ENCODE peak calls at places on chromosomes 5 and 9, in four cellular contexts. K, Y, G and E are unnamed samples.

GRCh38 chr9:72665421-72665820 is 144.0 kb downstream of the TMC1 start:
- DNase-seq in K (peak; percentile 19), Y (no peak), G (no peak), E (no peak)

GRCh38 chr9:19378647-19379046 is 1.4 kb downstream of the RPS6 start:
- DNase-seq in Y (no peak), K (no peak), G (no peak), E (no peak)

GRCh38 chr9:87889065-87889881 is 6.6 kb downstream of the SPATA31E1 start:
- DNase-seq in K (no peak), Y (no peak), G (no peak), E (no peak)

GRCh38 chr5:67065237-67065636 is 131.4 kb downstream of the CD180 start:
- DNase-seq in K (no peak), G (no peak), Y (no peak), E (no peak)

GRCh38 chr9:133439337-133439736 is 17.2 kb downstream of the ADAMTS13 start:
- DNase-seq in G (no peak), K (no peak), Y (no peak), E (no peak)

GRCh38 chr9:5820425-5820824 is 12.5 kb downstream of the ERMP1 start:
- DNase-seq in Y (no peak), K (no peak), G (no peak), E (no peak)

GRCh38 chr9:122656378-122656777 is 1.0 kb downstream of the OR1B1 start:
- DNase-seq in G (no peak), K (no peak), Y (no peak), E (no peak)

GRCh38 chr9:8014987-8015682 is 215.6 kb upstream of the DMAC1 start:
- DNase-seq in Y (no peak), G (no peak), K (no peak), E (no peak)

GRCh38 chr9:136004712-136005111 is 43.5 kb upstream of the UBAC1 start:
- DNase-seq in G (no peak), K (no peak), Y (no peak), E (no peak)

GRCh38 chr5:154276932-154277331 is 86.4 kb downstream of the GALNT10 start:
- DNase-seq in G (peak; percentile 68), Y (no peak), K (peak; percentile 23), E (no peak)

GRCh38 chr5:157248771-157249475 is 17.0 kb upstream of the CYFIP2 start:
- DNase-seq in Y (no peak), G (no peak), K (no peak), E (no peak)

GRCh38 chr5:89043676-89044075 is 160.7 kb upstream of the MEF2C start:
- DNase-seq in G (peak; percentile 30), Y (no peak), K (no peak), E (peak; percentile 5)

GRCh38 chr5:34038838-34039237 is 4.2 kb downstream of the C1QTNF3 start:
- DNase-seq in Y (no peak), K (no peak), G (no peak), E (no peak)

GRCh38 chr5:177320879-177321278 is 9.2 kb upstream of the MXD3 start:
- DNase-seq in K (no peak), Y (no peak), G (no peak), E (no peak)

GRCh38 chr9:108776920-108777650 is 78.7 kb downstream of the ACTL7B start:
- DNase-seq in K (no peak), Y (no peak), G (no peak), E (peak; percentile 81)

GRCh38 chr9:108783318-108784127 is 72.3 kb downstream of the ACTL7B start:
- DNase-seq in G (no peak), Y (no peak), K (no peak), E (no peak)

GRCh38 chr9:108775901-108776306 is 79.9 kb downstream of the ACTL7B start:
- DNase-seq in G (no peak), Y (no peak), K (no peak), E (peak; percentile 97)

GRCh38 chr9:108780949-108781734 is 74.6 kb downstream of the ACTL7B start:
- DNase-seq in G (no peak), K (no peak), Y (no peak), E (no peak)

GRCh38 chr9:108779506-108779905 is 76.3 kb downstream of the ACTL7B start:
- DNase-seq in K (no peak), Y (no peak), G (no peak), E (no peak)
- TF ChIP-seq RNF2 in K (no peak), Y (no peak), G (no peak), E (no peak)

GRCh38 chr5:178520851-178521250 is 69.3 kb downstream of the COL23A1 start:
- DNase-seq in K (no peak), Y (no peak), G (no peak), E (no peak)
- H3K9me3 ChIP-seq in K (no peaks in the 10 kb centered on the region), Y (peaks cover 9% of the 10 kb centered on the region), G (no peaks in the 10 kb centered on the region), E (no peaks in the 10 kb centered on the region)

GRCh38 chr5:112779531-112779930 is 41.8 kb downstream of the APC start:
- DNase-seq in G (no peak), K (no peak), Y (no peak), E (no peak)
- TF ChIP-seq HDAC2 in G (no peak), K (no peak), Y (no peak), E (no peak)

GRCh38 chr5:10525124-10525495 is 38.8 kb upstream of the ANKRD33B start:
- DNase-seq in G (no peak), K (no peak), Y (no peak), E (no peak)

GRCh38 chr5:10528056-10528816 is 35.6 kb upstream of the ANKRD33B start:
- DNase-seq in K (no peak), Y (no peak), G (no peak), E (no peak)

GRCh38 chr5:10528827-10529226 is 35.0 kb upstream of the ANKRD33B start:
- DNase-seq in Y (no peak), K (no peak), G (no peak), E (no peak)

GRCh38 chr5:10524376-10525123 is 39.3 kb upstream of the ANKRD33B start:
- DNase-seq in G (peak; percentile 9), K (peak; percentile 39), Y (no peak), E (no peak)

GRCh38 chr5:10527281-10527950 is 36.5 kb upstream of the ANKRD33B start:
- DNase-seq in K (no peak), Y (no peak), G (no peak), E (no peak)
- TF ChIP-seq RNF2 in K (no peak), Y (no peak), G (no peak), E (no peak)

GRCh38 chr9:101778332-101778731 is 39.9 kb upstream of the GRIN3A start:
- DNase-seq in K (no peak), Y (no peak), G (no peak), E (no peak)
- H3K9me3 ChIP-seq in K (no peaks in the 10 kb centered on the region), Y (no peaks in the 10 kb centered on the region), G (no peaks in the 10 kb centered on the region), E (no peaks in the 10 kb centered on the region)

DNA sequence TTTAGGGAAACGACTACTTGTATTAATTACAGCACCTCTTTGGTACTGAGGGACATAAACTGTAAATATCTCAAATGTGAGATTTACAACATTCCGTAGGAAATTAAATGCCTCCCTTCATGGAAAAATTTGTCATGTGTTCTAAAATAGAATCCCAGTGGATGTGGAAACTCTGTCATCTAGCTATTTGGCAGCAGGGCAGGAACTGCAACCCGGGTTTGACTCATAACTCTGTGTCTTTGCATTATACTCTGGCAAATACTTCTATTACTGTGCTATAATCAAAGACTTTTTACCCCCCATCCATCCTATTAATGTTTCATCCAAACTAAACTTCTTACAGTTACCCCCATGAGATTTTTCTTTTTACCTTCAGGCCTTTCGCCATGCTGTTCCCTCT is 6.6 kb downstream of the PLPPR1 start:
- DNase-seq in G (no peak), Y (no peak), K (no peak), E (no peak)
- TF ChIP-seq HDAC2 in G (no peak), Y (no peak), K (no peak), E (no peak)

GRCh38 chr9:27117489-27118135 is 8.6 kb downstream of the TEK start:
- DNase-seq in G (no peak), K (peak; percentile 78), Y (no peak), E (peak; percentile 49)
- TF ChIP-seq RNF2 in G (no peak), K (no peak), Y (no peak), E (no peak)